ENCODE peak calls at places on chromosome 1, in five cellular contexts. V is breast epithelium, Q is spleen, T is thyroid gland, L is A549. S is an unnamed sample.

GRCh38 chr1:189619682-189620332 is 857.9 kb downstream of the BRINP3 start:
- DNase-seq in V (no peak), Q (no peak), T (no peak), L (peak; percentile 48), S (no peak)

GRCh38 chr1:185238447-185238846 is 78.6 kb downstream of the IVNS1ABP start:
- DNase-seq in V (no peak), Q (no peak), T (no peak), L (peak; percentile 7), S (no peak)

GRCh38 chr1:213014642-213015041 is 1.0 kb downstream of the ANGEL2 start:
- DNase-seq in V (no peak), Q (no peak), T (no peak), L (no peak), S (no peak)

GRCh38 chr1:12457771-12458170 is 160.2 kb downstream of the DHRS3 start:
- DNase-seq in V (no peak), Q (no peak), T (no peak), L (no peak), S (no peak)

GRCh38 chr1:17168480-17168878 is 36.4 kb upstream of the PADI1 start:
- DNase-seq in V (no peak), Q (no peak), T (peak; percentile 56), L (no peak), S (no peak)

GRCh38 chr1:7507620-7508019 is 263.5 kb upstream of the VAMP3 start:
- DNase-seq in V (no peak), Q (no peak), T (no peak), L (no peak), S (no peak)

GRCh38 chr1:214316597-214316996 is 35.6 kb downstream of the SMYD2 start:
- DNase-seq in V (no peak), Q (no peak), T (no peak), L (no peak), S (no peak)

GRCh38 chr1:197437891-197438853 is 170.1 kb downstream of the CRB1 start:
- DNase-seq in V (no peak), Q (no peak), T (no peak), L (no peak), S (no peak)

GRCh38 chr1:172089768-172090510 is 248.6 kb downstream of the DNM3 start:
- DNase-seq in V (peak; percentile 59), Q (peak; percentile 87), T (peak; percentile 76), L (peak; percentile 23), S (peak; percentile 89)

GRCh38 chr1:40014253-40014706 is 26.2 kb upstream of the CAP1 start:
- DNase-seq in V (no peak), Q (no peak), T (no peak), L (no peak), S (no peak)

GRCh38 chr1:44405041-44405803 is at the start of gene RNF220:
- DNase-seq in V (no peak), Q (peak; percentile 82), T (peak; percentile 55), L (peak; percentile 27), S (peak; percentile 61)

GRCh38 chr1:2916153-2916552 is 105.1 kb upstream of the ACTRT2 start:
- DNase-seq in V (no peak), Q (no peak), T (no peak), L (no peak), S (no peak)

GRCh38 chr1:117599822-117600221 is 6.0 kb upstream of the TENT5C start:
- DNase-seq in V (no peak), Q (no peak), T (no peak), L (no peak), S (peak; percentile 36)

GRCh38 chr1:111222308-111223125 is 5.0 kb upstream of the CHI3L2 start:
- DNase-seq in V (peak; percentile 78), Q (peak; percentile 94), T (peak; percentile 79), L (peak; percentile 58), S (peak; percentile 92)

GRCh38 chr1:111225717-111226400 is 1.7 kb upstream of the CHI3L2 start:
- DNase-seq in V (no peak), Q (no peak), T (peak; percentile 60), L (no peak), S (no peak)

GRCh38 chr1:111227434-111227833 is at the start of gene CHI3L2:
- DNase-seq in V (no peak), Q (no peak), T (no peak), L (no peak), S (no peak)

GRCh38 chr1:111223126-111223443 is 4.4 kb upstream of the CHI3L2 start:
- DNase-seq in V (no peak), Q (no peak), T (no peak), L (no peak), S (no peak)

GRCh38 chr1:111225091-111225490 is 2.4 kb upstream of the CHI3L2 start:
- DNase-seq in V (no peak), Q (no peak), T (no peak), L (no peak), S (no peak)
- H3K4me3 ChIP-seq in V (no peak overlapping the region), Q (no peak overlapping the region), T (no peak overlapping the region), L (no peak overlapping the region), S (no peak overlapping the region)

GRCh38 chr1:20110679-20111078 is 8.7 kb downstream of the PLA2G2D start:
- DNase-seq in V (no peak), Q (no peak), T (no peak), L (no peak), S (no peak)
- TF ChIP-seq POLR2A in V (no peak), Q (no peak), T (no peak), L (no peak), S (no peak)

GRCh38 chr1:156402621-156403020 is 33.6 kb downstream of the RHBG start:
- DNase-seq in V (no peak), Q (no peak), T (no peak), L (no peak), S (no peak)
- H3K27ac ChIP-seq in V (no peak overlapping the region), Q (no peak overlapping the region), T (no peak overlapping the region), L (no peak overlapping the region), S (no peak overlapping the region)

GRCh38 chr1:18479484-18479883 is 1.2 kb upstream of the KLHDC7A start:
- DNase-seq in V (no peak), Q (peak; percentile 7), T (peak; percentile 4), L (no peak), S (no peak)

GRCh38 chr1:18481190-18481920 is 625 bp downstream of the KLHDC7A start:
- DNase-seq in V (no peak), Q (peak; percentile 65), T (peak; percentile 74), L (no peak), S (no peak)

GRCh38 chr1:18482721-18483425 is 2.1 kb downstream of the KLHDC7A start:
- DNase-seq in V (no peak), Q (peak; percentile 68), T (no peak), L (no peak), S (no peak)

GRCh38 chr1:18481921-18482701 is 1.4 kb downstream of the KLHDC7A start:
- DNase-seq in V (no peak), Q (peak; percentile 67), T (no peak), L (no peak), S (no peak)

GRCh38 chr1:18480315-18481189 is at the start of gene KLHDC7A:
- DNase-seq in V (no peak), Q (peak; percentile 64), T (peak; percentile 96), L (peak; percentile 60), S (no peak)
- H3K4me3 ChIP-seq in V (no peak within 1 kb of the TSS), Q (no peak within 1 kb of the TSS), T (no peak within 1 kb of the TSS), L (peak within 1 kb of the TSS; percentile 22), S (no peak within 1 kb of the TSS)